ENCODE peak calls at places on chromosomes 7 and 10, in six cellular contexts. W is lower lobe of right lung, E is hepatocyte, U is heart right ventricle, H is IMR-90, X is heart left ventricle. Y is an unnamed sample. For H3K4me1, the result is how much of the 10 kb centered on the place peaks cover.

GRCh38 chr7:50446542-50446960 is 3.6 kb downstream of the FIGNL1 start:
- DNase-seq in X (no peak), E (peak), H (peak), U (no peak), W (no peak), Y (no peak)

GRCh38 chr10:114523876-114524275 is 119.6 kb upstream of the AFAP1L2 start:
- DNase-seq in W (no peak), U (no peak), X (no peak), E (no peak), H (no peak), Y (no peak)

GRCh38 chr7:80900583-80901576 is 18.0 kb downstream of the SEMA3C start:
- DNase-seq in U (no peak), W (no peak), X (no peak), E (no peak), H (peak), Y (no peak)

GRCh38 chr10:60480865-60481563 is 91.3 kb upstream of the ANK3 start:
- DNase-seq in X (no peak), E (peak), U (no peak), W (no peak), H (peak), Y (peak)

GRCh38 chr10:120396228-120396627 is 60.8 kb upstream of the PLPP4 start:
- DNase-seq in W (no peak), H (no peak), E (no peak), U (no peak), X (no peak), Y (no peak)

GRCh38 chr10:66999762-67000161 is 73.9 kb downstream of the LRRTM3 start:
- DNase-seq in U (no peak), X (no peak), H (no peak), E (no peak), W (no peak), Y (no peak)

GRCh38 chr10:61039868-61040267 is 95.9 kb upstream of the RHOBTB1 start:
- DNase-seq in X (no peak), W (no peak), H (no peak), U (no peak), E (no peak), Y (no peak)

GRCh38 chr7:156383526-156383925 is 257.0 kb upstream of the RNF32 start:
- DNase-seq in E (no peak), X (no peak), U (no peak), W (no peak), H (no peak), Y (no peak)

GRCh38 chr10:114573330-114574045 is 84.6 kb downstream of the ABLIM1 start:
- DNase-seq in H (no peak), X (no peak), W (no peak), U (no peak), E (no peak), Y (no peak)

GRCh38 chr10:62454696-62455451 is 80.7 kb downstream of the ZNF365 start:
- DNase-seq in X (peak), E (peak), H (peak), U (peak), W (no peak), Y (no peak)

GRCh38 chr10:31708513-31708912 is 220.1 kb downstream of the ARHGAP12 start:
- DNase-seq in U (no peak), H (no peak), E (no peak), X (peak), W (no peak), Y (no peak)

GRCh38 chr10:94370501-94370900 is 7.8 kb upstream of the NOC3L start:
- DNase-seq in H (no peak), U (no peak), E (no peak), X (no peak), W (no peak), Y (no peak)

GRCh38 chr7:96723622-96724021 is 14.0 kb upstream of the SEM1 start:
- DNase-seq in E (no peak), W (no peak), X (no peak), U (no peak), H (no peak), Y (no peak)

GRCh38 chr7:150903627-150904026 is 51.3 kb downstream of the AOC1 start:
- DNase-seq in E (no peak), U (peak), H (peak), X (peak), W (peak), Y (peak)

GRCh38 chr10:71512794-71513379 is 116.2 kb downstream of the CDH23 start:
- DNase-seq in E (peak), U (no peak), W (peak), H (no peak), X (no peak), Y (peak)

DNA sequence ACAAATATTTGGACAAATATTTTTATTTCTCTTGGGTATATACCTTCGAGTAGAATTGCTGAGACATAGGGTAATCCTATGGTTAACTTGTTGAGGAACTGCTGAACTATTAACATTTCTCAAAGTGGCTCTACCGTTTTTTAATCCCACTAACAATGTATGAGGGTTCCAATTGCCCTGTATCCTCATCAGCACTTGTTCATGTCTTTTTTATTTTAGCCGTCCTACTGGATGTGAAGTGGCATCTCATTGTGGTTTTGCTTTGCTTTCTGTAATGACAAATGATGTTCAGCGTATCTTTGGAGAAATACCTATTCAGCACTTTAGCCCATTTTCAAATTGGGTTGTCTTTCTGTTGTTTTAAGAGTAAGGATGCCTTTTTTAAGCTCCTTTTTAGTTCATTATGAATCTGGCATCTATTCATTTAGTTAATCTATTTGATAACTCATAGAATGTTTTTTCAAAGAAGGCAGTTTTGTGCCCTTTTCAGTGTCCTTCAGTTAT is 40.0 kb downstream of the MCU start:
- DNase-seq in H (no peak), U (no peak), X (no peak), W (no peak), E (no peak), Y (no peak)
- H3K4me1 ChIP-seq in H (under half), U (under half), X (under half), W (under half), E (under half), Y (under half)

GRCh38 chr7:90715067-90715466 is 118.9 kb downstream of the CDK14 start:
- DNase-seq in E (no peak), H (no peak), W (no peak), U (no peak), X (no peak), Y (no peak)
- H3K4me3 ChIP-seq in E (no peak), H (no peak), W (no peak), U (no peak), X (no peak), Y (no peak)

GRCh38 chr7:22427122-22427503 is 70.2 kb upstream of the RAPGEF5 start:
- DNase-seq in H (no peak), U (no peak), W (no peak), E (no peak), X (no peak), Y (no peak)

GRCh38 chr7:22426463-22427121 is 69.6 kb upstream of the RAPGEF5 start:
- DNase-seq in X (no peak), H (no peak), U (no peak), E (no peak), W (no peak), Y (no peak)

GRCh38 chr7:22422831-22423615 is 66.1 kb upstream of the RAPGEF5 start:
- DNase-seq in U (no peak), H (no peak), E (no peak), X (no peak), W (no peak), Y (no peak)

GRCh38 chr7:22427855-22428254 is 70.9 kb upstream of the RAPGEF5 start:
- DNase-seq in X (no peak), U (no peak), W (no peak), E (no peak), H (no peak), Y (no peak)

DNA sequence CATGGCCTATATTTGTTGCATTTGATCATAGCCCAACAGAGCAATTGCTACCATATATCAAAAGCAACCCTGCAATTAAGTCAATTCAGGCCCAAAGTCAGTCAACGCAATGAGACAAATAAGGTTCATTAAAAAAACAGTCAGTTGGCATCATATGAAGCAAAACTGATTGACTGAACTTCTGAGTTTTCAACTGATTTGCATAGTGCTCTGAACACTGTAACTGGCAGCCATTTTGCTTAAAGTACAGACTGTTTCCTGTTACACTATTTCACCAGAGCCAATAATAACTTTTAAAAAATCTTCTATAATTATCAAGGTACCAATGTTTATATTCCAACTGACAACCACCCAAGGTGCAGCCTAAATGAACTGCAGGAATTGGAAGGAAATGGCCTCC is 68.4 kb upstream of the RAPGEF5 start:
- DNase-seq in E (no peak), W (no peak), H (no peak), U (no peak), X (no peak), Y (no peak)
- H3K4me1 ChIP-seq in E (under half), W (under half), H (under half), U (under half), X (under half), Y (under half)

DNA sequence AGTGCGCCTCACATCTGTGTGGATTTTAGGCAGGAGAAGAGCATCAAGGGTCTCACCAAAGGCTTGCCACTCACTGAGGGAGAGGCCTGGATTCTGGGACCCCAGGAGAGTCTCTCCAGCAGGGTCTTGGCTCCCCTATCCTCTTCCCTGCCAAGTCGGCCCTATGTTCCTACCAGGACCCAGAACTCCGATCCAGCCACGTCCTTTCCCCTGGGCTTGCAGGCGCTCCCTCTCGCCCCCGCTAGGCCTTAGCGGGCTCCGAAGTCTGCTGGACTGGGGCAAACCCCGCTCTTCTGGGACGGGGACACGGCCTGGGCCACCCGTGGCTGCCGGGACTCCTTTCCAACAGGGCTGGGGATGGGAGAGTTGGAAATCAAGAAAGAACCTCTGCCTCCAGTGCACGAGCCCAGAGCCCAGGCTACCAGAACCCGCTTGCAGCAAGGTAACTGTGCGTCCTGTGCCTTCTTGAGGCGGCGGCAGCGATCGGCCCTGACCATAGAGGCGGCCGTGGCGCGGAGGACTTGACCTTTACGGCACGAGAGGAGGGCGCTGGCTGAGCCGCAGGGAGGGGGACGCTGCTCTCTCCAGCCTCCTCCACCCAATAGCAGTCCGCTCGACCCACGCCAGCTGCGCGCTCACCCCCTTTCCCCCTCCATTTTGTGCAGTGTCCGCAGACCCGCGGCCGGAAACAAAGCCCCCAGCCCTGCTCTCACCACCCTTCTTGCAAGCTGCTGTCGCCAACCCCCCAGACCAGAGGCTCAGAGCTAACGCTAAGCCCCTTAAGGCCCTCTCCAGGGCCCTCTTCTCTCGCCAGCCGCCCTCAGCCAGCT is 6.9 kb upstream of the HOXA11 start:
- DNase-seq in U (no peak), E (no peak), W (no peak), H (no peak), X (no peak), Y (peak)
- H3K4me3 ChIP-seq in U (peak), E (peak), W (peak), H (no peak), X (peak), Y (no peak)

GRCh38 chr10:52316500-52316899 is 2.4 kb downstream of the DKK1 start:
- DNase-seq in H (no peak), X (no peak), U (no peak), E (no peak), W (no peak), Y (no peak)
- H3K4me1 ChIP-seq in H (under half), X (under half), U (under half), E (under half), W (under half), Y (under half)

GRCh38 chr7:69739182-69739581 is 140.9 kb downstream of the AUTS2 start:
- DNase-seq in H (no peak), E (no peak), U (no peak), W (no peak), X (no peak), Y (no peak)

GRCh38 chr7:69739906-69740545 is 141.8 kb downstream of the AUTS2 start:
- DNase-seq in X (peak), E (no peak), U (peak), H (no peak), W (no peak), Y (peak)

GRCh38 chr7:69735582-69735981 is 137.3 kb downstream of the AUTS2 start:
- DNase-seq in U (no peak), H (no peak), E (no peak), W (no peak), X (no peak), Y (no peak)

GRCh38 chr7:69736411-69736810 is 138.1 kb downstream of the AUTS2 start:
- DNase-seq in W (no peak), H (no peak), X (no peak), E (no peak), U (no peak), Y (no peak)

GRCh38 chr7:69738396-69738889 is 140.2 kb downstream of the AUTS2 start:
- DNase-seq in W (no peak), X (no peak), H (no peak), E (peak), U (no peak), Y (peak)
- H3K4me3 ChIP-seq in W (no peak), X (no peak), H (no peak), E (no peak), U (no peak), Y (no peak)

GRCh38 chr7:23222439-23223045 is 24.0 kb upstream of the GPNMB start:
- DNase-seq in H (no peak), W (no peak), U (no peak), X (no peak), E (no peak), Y (no peak)
- H3K4me1 ChIP-seq in H (under half), W (under half), U (under half), X (under half), E (under half), Y (under half)

GRCh38 chr10:15348579-15348978 is 22.5 kb downstream of the FAM171A1 start:
- DNase-seq in E (no peak), W (no peak), X (peak), U (peak), H (peak), Y (no peak)

GRCh38 chr10:15351099-15351820 is 19.8 kb downstream of the FAM171A1 start:
- DNase-seq in E (no peak), U (no peak), H (no peak), X (no peak), W (no peak), Y (no peak)

GRCh38 chr10:15346440-15347141 is 24.5 kb downstream of the FAM171A1 start:
- DNase-seq in W (no peak), U (no peak), H (peak), X (peak), E (no peak), Y (no peak)

GRCh38 chr10:15347205-15347604 is 23.9 kb downstream of the FAM171A1 start:
- DNase-seq in X (no peak), E (no peak), H (no peak), U (no peak), W (no peak), Y (no peak)

DNA sequence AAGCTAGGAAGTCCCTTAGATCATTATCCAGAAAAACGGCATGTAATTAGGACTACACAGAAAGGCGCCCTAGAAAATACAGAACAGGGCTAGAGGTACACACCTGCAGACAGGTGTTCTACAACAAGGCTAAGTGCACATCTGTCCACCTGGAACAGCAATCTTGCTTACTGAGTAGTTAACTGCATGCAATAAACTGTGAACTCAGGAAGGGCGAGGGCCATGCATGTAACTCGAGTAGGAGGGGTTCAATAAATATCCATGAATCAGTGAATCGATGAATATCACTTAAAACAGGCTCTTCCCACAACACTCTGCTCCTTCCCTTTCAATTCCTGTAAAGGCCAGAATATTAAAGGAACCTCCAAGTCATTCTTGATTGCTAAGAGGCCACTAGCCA is 22.0 kb downstream of the FAM171A1 start:
- DNase-seq in E (no peak), H (no peak), W (no peak), U (no peak), X (no peak), Y (no peak)
- H3K4me3 ChIP-seq in E (no peak), H (no peak), W (peak), U (peak), X (peak), Y (no peak)

GRCh38 chr10:132415255-132415654 is 18.3 kb downstream of the PWWP2B start:
- DNase-seq in U (no peak), E (no peak), W (no peak), H (no peak), X (no peak), Y (no peak)

GRCh38 chr10:132414402-132415016 is 17.5 kb downstream of the PWWP2B start:
- DNase-seq in X (no peak), W (no peak), E (no peak), H (no peak), U (peak), Y (no peak)

GRCh38 chr10:132412316-132413192 is 15.6 kb downstream of the PWWP2B start:
- DNase-seq in X (no peak), W (peak), H (no peak), E (no peak), U (peak), Y (peak)

GRCh38 chr10:132411561-132412253 is 14.7 kb downstream of the PWWP2B start:
- DNase-seq in W (peak), U (peak), X (no peak), E (peak), H (peak), Y (peak)

GRCh38 chr10:132413226-132414205 is 16.5 kb downstream of the PWWP2B start:
- DNase-seq in H (no peak), W (peak), X (no peak), E (no peak), U (peak), Y (no peak)
- H3K4me1 ChIP-seq in H (under half), W (half or more), X (under half), E (half or more), U (under half), Y (half or more)

GRCh38 chr7:77244222-77244934 is 44.8 kb upstream of the FGL2 start:
- DNase-seq in E (no peak), X (no peak), H (peak), U (no peak), W (no peak), Y (no peak)

GRCh38 chr7:77245015-77245755 is 45.6 kb upstream of the FGL2 start:
- DNase-seq in W (peak), X (peak), H (no peak), E (no peak), U (peak), Y (peak)

GRCh38 chr7:77239471-77239870 is 39.9 kb upstream of the FGL2 start:
- DNase-seq in U (no peak), X (no peak), W (no peak), E (no peak), H (no peak), Y (no peak)

GRCh38 chr7:77242535-77242934 is 42.9 kb upstream of the FGL2 start:
- DNase-seq in H (no peak), E (no peak), W (no peak), X (no peak), U (no peak), Y (no peak)

DNA sequence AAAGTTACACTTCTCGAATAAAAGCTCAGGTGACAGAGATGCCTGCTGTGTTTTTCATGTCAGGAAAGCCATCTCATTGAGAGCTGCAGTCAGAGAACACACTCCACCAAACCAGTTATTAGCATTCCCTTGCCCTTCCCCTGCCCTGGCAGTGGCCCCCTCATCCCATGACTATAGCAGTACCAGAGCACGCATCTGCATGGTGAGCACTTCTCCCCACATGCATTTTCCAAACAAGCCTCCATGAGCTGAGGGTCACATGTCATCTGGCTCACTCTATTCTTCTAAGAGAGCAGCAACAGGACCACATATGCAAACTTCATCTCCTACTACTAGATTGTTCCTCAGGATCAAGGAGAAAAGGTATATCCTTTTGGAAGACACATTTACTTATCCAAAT is 42.4 kb upstream of the FGL2 start:
- DNase-seq in X (peak), E (no peak), H (no peak), W (no peak), U (no peak), Y (no peak)
- H3K4me3 ChIP-seq in X (no peak), E (no peak), H (no peak), W (no peak), U (no peak), Y (no peak)